ENCODE peak calls at places on chromosomes 16 and 17, in five cellular contexts. G is AG04450; H is heart left ventricle; W is caudate nucleus; A is activated T-helper 1 cell treated with anti-CD3 and anti-CD28 coated beads, Interleukin-2, amount 50 U/mL, for 16 hours. U is an unnamed sample.

GRCh38 chr17:4594406-4595349 is 10.3 kb downstream of the SMTNL2 start:
- DNase-seq in G (no peak), H (no peak), W (no peak), A (no peak), U (no peak)

GRCh38 chr16:73371584-73372319 is 323.8 kb upstream of the ZFHX3 start:
- DNase-seq in G (no peak), H (no peak), W (no peak), A (no peak), U (no peak)

GRCh38 chr16:82874672-82875071 is 247.9 kb downstream of the CDH13 start:
- DNase-seq in G (no peak), H (no peak), W (no peak), A (no peak), U (no peak)

GRCh38 chr17:80869476-80869875 is 122.2 kb upstream of the CHMP6 start:
- DNase-seq in G (no peak), H (no peak), W (no peak), A (no peak), U (no peak)

GRCh38 chr16:78727536-78727935 is 628.1 kb downstream of the WWOX start:
- DNase-seq in G (no peak), H (no peak), W (no peak), A (no peak), U (no peak)

GRCh38 chr16:89484923-89485679 is 5.3 kb downstream of the ANKRD11 start:
- DNase-seq in G (no peak), H (no peak), W (no peak), A (no peak), U (no peak)

GRCh38 chr17:72142614-72143013 is 21.8 kb downstream of the SOX9 start:
- DNase-seq in G (no peak), H (no peak), W (no peak), A (no peak), U (no peak)

GRCh38 chr16:4358831-4359561 is 7.9 kb upstream of the PAM16 start:
- DNase-seq in G (no peak), H (peak), W (no peak), A (peak), U (peak)

GRCh38 chr17:36705651-36706436 is 104.5 kb downstream of the MRM1 start:
- DNase-seq in G (no peak), H (no peak), W (no peak), A (peak), U (peak)

GRCh38 chr17:39011907-39012468 is 44.8 kb upstream of the FBXO47 start:
- DNase-seq in G (no peak), H (no peak), W (no peak), A (no peak), U (no peak)

GRCh38 chr16:14097182-14097951 is 26.2 kb downstream of the MRTFB start:
- DNase-seq in G (no peak), H (no peak), W (no peak), A (no peak), U (no peak)

GRCh38 chr16:9499921-9500593 is 408.6 kb downstream of the HAPSTR1 start:
- DNase-seq in G (no peak), H (peak), W (no peak), A (no peak), U (no peak)

GRCh38 chr16:57713596-57713995 is 19.0 kb downstream of the DRC7 start:
- DNase-seq in G (no peak), H (no peak), W (no peak), A (no peak), U (no peak)

GRCh38 chr16:81105946-81106345 is 9.8 kb upstream of the GCSH start:
- DNase-seq in G (no peak), H (no peak), W (no peak), A (no peak), U (no peak)

GRCh38 chr17:411416-412120 is 59.0 kb upstream of the RPH3AL start:
- DNase-seq in G (no peak), H (no peak), W (no peak), A (no peak), U (no peak)

GRCh38 chr17:917391-917811 is 62.2 kb downstream of the NXN start:
- DNase-seq in G (no peak), H (peak), W (no peak), A (no peak), U (no peak)

GRCh38 chr17:28916302-28916934 is 13.5 kb upstream of the DHRS13 start:
- DNase-seq in G (no peak), H (no peak), W (no peak), A (no peak), U (no peak)

GRCh38 chr16:78444-79145 is 570 bp downstream of the MPG start:
- DNase-seq in G (no peak), H (peak), W (no peak), A (no peak), U (no peak)